ENCODE peak calls at places on chromosomes 6 and 20, in four cellular contexts. I, J, Y and O are unnamed samples.

GRCh38 chr20:18299364-18299763 is 11.0 kb downstream of the ZNF133 start:
- DNase-seq in J (no peak), I (no peak), Y (no peak), O (no peak)

GRCh38 chr6:54386295-54386694 is 78.1 kb downstream of the TINAG start:
- DNase-seq in J (no peak), Y (no peak), I (no peak), O (no peak)

GRCh38 chr6:129672883-129673631 is 36.9 kb downstream of the ARHGAP18 start:
- DNase-seq in I (no peak), Y (peak; percentile 73), J (no peak), O (no peak)

GRCh38 chr20:20407891-20408805 is 40.2 kb downstream of the INSM1 start:
- DNase-seq in Y (peak; percentile 32), I (no peak), J (no peak), O (no peak)

GRCh38 chr6:22194188-22194921 is 102.5 kb downstream of the PRL start:
- DNase-seq in Y (peak; percentile 15), J (no peak), I (no peak), O (no peak)

GRCh38 chr20:22496817-22497216 is 87.6 kb downstream of the FOXA2 start:
- DNase-seq in Y (no peak), J (no peak), I (no peak), O (no peak)

GRCh38 chr6:30983439-30983838 is at the start of gene MUC21:
- DNase-seq in I (no peak), Y (no peak), J (no peak), O (no peak)

GRCh38 chr20:44730441-44730840 is 15.2 kb upstream of the KCNK15 start:
- DNase-seq in I (no peak), Y (peak; percentile 93), J (peak; percentile 26), O (no peak)

GRCh38 chr6:168365422-168366165 is 46.0 kb upstream of the DACT2 start:
- DNase-seq in I (peak; percentile 68), J (peak; percentile 51), Y (no peak), O (no peak)

GRCh38 chr6:7691675-7692452 is 34.0 kb upstream of the BMP6 start:
- DNase-seq in J (no peak), Y (peak; percentile 58), I (no peak), O (no peak)

GRCh38 chr6:160042014-160042773 is 73.3 kb downstream of the IGF2R start:
- DNase-seq in Y (peak; percentile 53), J (no peak), I (no peak), O (no peak)

GRCh38 chr6:170280689-170281045 is 10.2 kb downstream of the DLL1 start:
- DNase-seq in I (peak; percentile 51), J (no peak), Y (no peak), O (no peak)

GRCh38 chr6:82275686-82276085 is 28.1 kb upstream of the IBTK start:
- DNase-seq in I (no peak), J (no peak), Y (no peak), O (no peak)

GRCh38 chr6:27865952-27866369 is 46.2 kb downstream of the OR2B2 start:
- DNase-seq in Y (peak; percentile 37), J (no peak), I (no peak), O (no peak)

GRCh38 chr6:122956376-122956775 is 39.7 kb upstream of the CLVS2 start:
- DNase-seq in J (no peak), I (peak; percentile 1), Y (no peak), O (no peak)

GRCh38 chr6:14875678-14876063 is 370.2 kb upstream of the JARID2 start:
- DNase-seq in Y (no peak), J (no peak), I (no peak), O (no peak)

GRCh38 chr6:221531-222349 is 70.5 kb upstream of the DUSP22 start:
- DNase-seq in Y (no peak), I (no peak), J (no peak), O (no peak)

GRCh38 chr6:165735065-165735464 is 72.0 kb upstream of the PDE10A start:
- DNase-seq in I (no peak), Y (no peak), J (no peak), O (no peak)

GRCh38 chr20:62469352-62469751 is 6.4 kb downstream of the GATA5 start:
- DNase-seq in I (no peak), J (no peak), Y (no peak), O (no peak)

GRCh38 chr6:105626290-105627158 is 223.6 kb upstream of the PREP start:
- DNase-seq in I (no peak), J (no peak), Y (no peak), O (no peak)

GRCh38 chr6:32709625-32710024 is 31.6 kb upstream of the HLA-DQA2 start:
- DNase-seq in J (no peak), I (no peak), Y (no peak), O (no peak)

GRCh38 chr6:46323966-46324622 is 153.3 kb upstream of the ENPP5 start:
- DNase-seq in J (no peak), Y (no peak), I (no peak), O (no peak)
- H3K4me1 ChIP-seq in J (peaks cover 15% of the 10 kb centered on the region), Y (peaks cover 79% of the 10 kb centered on the region), I (no peaks in the 10 kb centered on the region), O (peaks cover 72% of the 10 kb centered on the region)

GRCh38 chr6:144063246-144063743 is 32.1 kb downstream of the SF3B5 start:
- DNase-seq in J (no peak), I (no peak), Y (no peak), O (no peak)
- H3K4me3 ChIP-seq in J (peak overlapping the region; percentile 91), I (peak overlapping the region; percentile 70), Y (peak overlapping the region; percentile 83), O (peak overlapping the region; percentile 72)

GRCh38 chr6:111871725-111872520 is 1.3 kb downstream of the FYN start:
- DNase-seq in I (peak; percentile 61), J (no peak), Y (peak; percentile 61), O (peak; percentile 45)

GRCh38 chr6:111872521-111873177 is 603 bp downstream of the FYN start:
- DNase-seq in J (peak; percentile 81), Y (peak; percentile 75), I (peak; percentile 78), O (peak; percentile 51)

GRCh38 chr6:111874030-111874425 is 776 bp upstream of the FYN start:
- DNase-seq in J (no peak), Y (peak; percentile 58), I (no peak), O (peak; percentile 37)

GRCh38 chr6:111871207-111871606 is 2.0 kb downstream of the FYN start:
- DNase-seq in Y (no peak), I (no peak), J (no peak), O (no peak)

GRCh38 chr6:111873178-111874029 is at the start of gene FYN:
- DNase-seq in Y (peak; percentile 99), I (peak; percentile 98), J (peak; percentile 99), O (peak; percentile 99)
- H3K4me1 ChIP-seq in Y (peaks cover 34% of the 10 kb centered on the region), I (peaks cover 29% of the 10 kb centered on the region), J (no peaks in the 10 kb centered on the region), O (peaks cover 21% of the 10 kb centered on the region)

GRCh38 chr6:25017486-25017885 is 81.7 kb upstream of the RIPOR2 start:
- DNase-seq in J (no peak), Y (no peak), I (no peak), O (no peak)
- H3K4me3 ChIP-seq in J (no peak overlapping the region), Y (no peak overlapping the region), I (no peak overlapping the region), O (no peak overlapping the region)

GRCh38 chr20:539848-540247 is 3.7 kb downstream of the CSNK2A1 start:
- DNase-seq in J (no peak), Y (peak; percentile 42), I (no peak), O (no peak)
- H3K4me1 ChIP-seq in J (peaks cover 8% of the 10 kb centered on the region), Y (peaks cover 56% of the 10 kb centered on the region), I (peaks cover 74% of the 10 kb centered on the region), O (peaks cover 52% of the 10 kb centered on the region)

GRCh38 chr20:58179432-58180099 is 48.9 kb downstream of the ANKRD60 start:
- DNase-seq in J (peak; percentile 89), I (peak; percentile 91), Y (peak; percentile 72), O (peak; percentile 16)
- H3K4me3 ChIP-seq in J (no peak overlapping the region), I (peak overlapping the region; percentile 6), Y (peak overlapping the region; percentile 64), O (no peak overlapping the region)